ENCODE peak calls at places on chromosomes 11 and 22, in seven cellular contexts. T is posterior vena cava; Z is activated CD8-positive, alpha-beta memory T cell treated with anti-CD3 and anti-CD28 coated beads for 4 hours; N is T47D; E is naive B cell; M is glutamatergic neuron; A is activated naive CD4-positive, alpha-beta T cell. J is an unnamed sample.

GRCh38 chr11:27913650-27914049 is 194.3 kb downstream of the KIF18A start:
- DNase-seq in T (no peak), Z (no peak), N (no peak), E (no peak), M (no peak), A (no peak), J (no peak)

GRCh38 chr22:49880281-49880680 is 26.6 kb downstream of the ZBED4 start:
- DNase-seq in T (peak; percentile 66), Z (no peak), N (no peak), E (no peak), M (peak; percentile 33), A (no peak), J (peak; percentile 1)

GRCh38 chr11:134572741-134573675 is 161.0 kb upstream of the B3GAT1 start:
- DNase-seq in T (no peak), Z (no peak), N (no peak), E (no peak), M (no peak), A (no peak), J (no peak)

GRCh38 chr11:1323779-1324178 is 14.3 kb upstream of the TOLLIP start:
- DNase-seq in T (no peak), Z (no peak), N (no peak), E (no peak), M (no peak), A (no peak), J (no peak)

GRCh38 chr22:43288378-43288777 is 54.8 kb downstream of the SCUBE1 start:
- DNase-seq in T (no peak), Z (no peak), N (no peak), E (no peak), M (no peak), A (no peak), J (no peak)

GRCh38 chr11:85827768-85828639 is 17.1 kb upstream of the SYTL2 start:
- DNase-seq in T (no peak), Z (no peak), N (no peak), E (no peak), M (no peak), A (no peak), J (peak; percentile 49)

GRCh38 chr11:67071420-67072284 is 15.0 kb downstream of the RHOD start:
- DNase-seq in T (peak; percentile 93), Z (peak; percentile 39), N (peak; percentile 84), E (peak; percentile 44), M (peak; percentile 88), A (peak; percentile 37), J (no peak)

GRCh38 chr11:86469491-86470388 is 95.1 kb downstream of the CCDC81 start:
- DNase-seq in T (peak; percentile 88), Z (no peak), N (no peak), E (no peak), M (no peak), A (no peak), J (no peak)

GRCh38 chr11:130262424-130262823 is 52.3 kb downstream of the ZBTB44 start:
- DNase-seq in T (no peak), Z (no peak), N (no peak), E (no peak), M (no peak), A (no peak), J (no peak)

GRCh38 chr11:63940786-63941185 is 2.0 kb downstream of the NAA40 start:
- DNase-seq in T (no peak), Z (no peak), N (no peak), E (peak; percentile 49), M (no peak), A (no peak), J (no peak)

GRCh38 chr11:112166561-112166960 is 611 bp upstream of the TEX12 start:
- DNase-seq in T (no peak), Z (no peak), N (no peak), E (no peak), M (no peak), A (no peak), J (no peak)

GRCh38 chr11:104333977-104334376 is 170.0 kb upstream of the PDGFD start:
- DNase-seq in T (no peak), Z (no peak), N (no peak), E (no peak), M (peak; percentile 26), A (no peak), J (no peak)

GRCh38 chr11:83847635-83848034 is 561.5 kb upstream of the CCDC90B start:
- DNase-seq in T (no peak), Z (no peak), N (no peak), E (no peak), M (no peak), A (no peak), J (no peak)

GRCh38 chr11:66159585-66159984 is 89.5 kb downstream of the PACS1 start:
- DNase-seq in T (no peak), Z (no peak), N (no peak), E (no peak), M (no peak), A (no peak), J (no peak)

GRCh38 chr22:47299211-47299878 is 536.9 kb downstream of the TBC1D22A start:
- DNase-seq in T (no peak), Z (no peak), N (no peak), E (no peak), M (no peak), A (no peak), J (no peak)

GRCh38 chr11:115503886-115504278 is 333 bp downstream of the CADM1 start:
- DNase-seq in T (no peak), Z (no peak), N (peak; percentile 28), E (no peak), M (no peak), A (no peak), J (no peak)

GRCh38 chr11:16987205-16987568 is 27.0 kb downstream of the PLEKHA7 start:
- DNase-seq in T (no peak), Z (no peak), N (peak; percentile 42), E (no peak), M (no peak), A (no peak), J (no peak)

GRCh38 chr11:108718466-108718865 is 53.6 kb downstream of the DDX10 start:
- DNase-seq in T (no peak), Z (no peak), N (no peak), E (no peak), M (no peak), A (no peak), J (no peak)

GRCh38 chr11:86446163-86446923 is 71.7 kb downstream of the CCDC81 start:
- DNase-seq in T (no peak), Z (no peak), N (no peak), E (no peak), M (no peak), A (no peak), J (no peak)

GRCh38 chr11:117223741-117224685 is 7.9 kb downstream of the PCSK7 start:
- DNase-seq in T (peak; percentile 55), Z (no peak), N (no peak), E (no peak), M (no peak), A (no peak), J (no peak)

GRCh38 chr11:77001524-77001923 is 32.7 kb upstream of the B3GNT6 start:
- DNase-seq in T (no peak), Z (no peak), N (no peak), E (no peak), M (no peak), A (no peak), J (no peak)

GRCh38 chr11:106156290-106156937 is 79.0 kb downstream of the AASDHPPT start:
- DNase-seq in T (no peak), Z (no peak), N (no peak), E (no peak), M (no peak), A (no peak), J (peak; percentile 43)

GRCh38 chr11:66082936-66083698 is 13.0 kb downstream of the PACS1 start:
- DNase-seq in T (no peak), Z (no peak), N (no peak), E (no peak), M (no peak), A (no peak), J (no peak)

GRCh38 chr22:46578824-46579561 is 41.2 kb upstream of the GRAMD4 start:
- DNase-seq in T (peak; percentile 79), Z (no peak), N (no peak), E (no peak), M (no peak), A (no peak), J (no peak)

GRCh38 chr22:49790912-49791311 is 36.8 kb downstream of the BRD1 start:
- DNase-seq in T (no peak), Z (no peak), N (no peak), E (no peak), M (no peak), A (no peak), J (no peak)

GRCh38 chr11:4095509-4096230 is 1.1 kb downstream of the RRM1 start:
- DNase-seq in T (no peak), Z (no peak), N (no peak), E (no peak), M (no peak), A (no peak), J (peak; percentile 31)

GRCh38 chr11:69497221-69497787 is 15.8 kb downstream of the LINC01488 start:
- DNase-seq in T (peak; percentile 95), Z (no peak), N (peak; percentile 82), E (no peak), M (no peak), A (no peak), J (peak; percentile 83)

GRCh38 chr11:8989411-8989810 is 14.4 kb downstream of the NRIP3 start:
- DNase-seq in T (no peak), Z (no peak), N (no peak), E (no peak), M (no peak), A (no peak), J (no peak)

GRCh38 chr11:99015634-99016454 is 4.9 kb upstream of the CNTN5 start:
- DNase-seq in T (no peak), Z (no peak), N (peak; percentile 25), E (peak; percentile 21), M (no peak), A (no peak), J (no peak)

GRCh38 chr11:1234771-1235614 is 12.1 kb downstream of the MUC5B start:
- DNase-seq in T (peak; percentile 75), Z (no peak), N (peak; percentile 1), E (no peak), M (peak; percentile 17), A (no peak), J (no peak)

GRCh38 chr11:44766112-44766971 is 39.6 kb downstream of the TSPAN18 start:
- DNase-seq in T (peak; percentile 88), Z (no peak), N (no peak), E (no peak), M (no peak), A (no peak), J (no peak)

GRCh38 chr11:108558222-108558621 is 35.3 kb downstream of the EXPH5 start:
- DNase-seq in T (no peak), Z (no peak), N (no peak), E (no peak), M (no peak), A (no peak), J (no peak)

GRCh38 chr11:119108151-119108856 is 1.2 kb downstream of the C2CD2L start:
- DNase-seq in T (no peak), Z (no peak), N (peak; percentile 94), E (no peak), M (no peak), A (no peak), J (no peak)

J was measured in kidney epithelial cell.